ENCODE peak calls at places on chromosomes 3 and 15, in seven cellular contexts. One of them, this sample, is unnamed.

GRCh38 chr3:94234177-94234788 is 171.4 kb downstream of the NSUN3 start:
- DNase-seq in colonic mucosa: peak; percentile 21
- DNase-seq in DND-41: peak; percentile 7
- DNase-seq in left ventricle myocardium inferior: no peak
- DNase-seq in psoas muscle: no peak
- DNase-seq in H9: no peak
- DNase-seq in upper lobe of right lung: no peak
- DNase-seq in this sample: no peak

GRCh38 chr15:83978588-83978987 is 257.0 kb upstream of the GOLGA6L4 start:
- DNase-seq in upper lobe of right lung: no peak
- DNase-seq in colonic mucosa: no peak
- DNase-seq in DND-41: no peak
- DNase-seq in left ventricle myocardium inferior: no peak
- DNase-seq in H9: no peak
- DNase-seq in psoas muscle: no peak
- DNase-seq in this sample: no peak

GRCh38 chr15:49031764-49032270 is 14.4 kb downstream of the SECISBP2L start:
- DNase-seq in colonic mucosa: no peak
- DNase-seq in DND-41: no peak
- DNase-seq in upper lobe of right lung: no peak
- DNase-seq in psoas muscle: no peak
- DNase-seq in H9: no peak
- DNase-seq in left ventricle myocardium inferior: no peak
- DNase-seq in this sample: no peak

GRCh38 chr3:101081990-101082389 is 88.8 kb upstream of the ABI3BP start:
- DNase-seq in left ventricle myocardium inferior: no peak
- DNase-seq in H9: no peak
- DNase-seq in DND-41: no peak
- DNase-seq in upper lobe of right lung: no peak
- DNase-seq in colonic mucosa: no peak
- DNase-seq in psoas muscle: no peak
- DNase-seq in this sample: no peak

GRCh38 chr3:184766555-184767261 is 45.3 kb upstream of the VPS8 start:
- DNase-seq in upper lobe of right lung: no peak
- DNase-seq in colonic mucosa: no peak
- DNase-seq in DND-41: no peak
- DNase-seq in H9: peak; percentile 54
- DNase-seq in left ventricle myocardium inferior: no peak
- DNase-seq in psoas muscle: no peak
- DNase-seq in this sample: no peak

GRCh38 chr15:42107483-42107882 is 13.1 kb upstream of the PLA2G4D start:
- DNase-seq in DND-41: no peak
- DNase-seq in upper lobe of right lung: no peak
- DNase-seq in psoas muscle: no peak
- DNase-seq in H9: no peak
- DNase-seq in colonic mucosa: peak; percentile 96
- DNase-seq in left ventricle myocardium inferior: no peak
- DNase-seq in this sample: no peak

GRCh38 chr15:55823191-55823670 is 80.3 kb upstream of the PRTG start:
- DNase-seq in left ventricle myocardium inferior: no peak
- DNase-seq in H9: no peak
- DNase-seq in DND-41: no peak
- DNase-seq in psoas muscle: no peak
- DNase-seq in colonic mucosa: no peak
- DNase-seq in upper lobe of right lung: no peak
- DNase-seq in this sample: no peak

GRCh38 chr15:62594017-62594416 is 428.9 kb upstream of the C2CD4B start:
- DNase-seq in H9: no peak
- DNase-seq in DND-41: no peak
- DNase-seq in upper lobe of right lung: no peak
- DNase-seq in left ventricle myocardium inferior: no peak
- DNase-seq in psoas muscle: no peak
- DNase-seq in colonic mucosa: no peak
- DNase-seq in this sample: no peak

GRCh38 chr3:119731545-119732343 is 28.9 kb downstream of the CFAP91 start:
- DNase-seq in upper lobe of right lung: no peak
- DNase-seq in H9: no peak
- DNase-seq in psoas muscle: no peak
- DNase-seq in left ventricle myocardium inferior: no peak
- DNase-seq in DND-41: no peak
- DNase-seq in colonic mucosa: no peak
- DNase-seq in this sample: no peak

GRCh38 chr3:72474775-72475174 is 373.5 kb downstream of the SHQ1 start:
- DNase-seq in H9: no peak
- DNase-seq in DND-41: no peak
- DNase-seq in colonic mucosa: no peak
- DNase-seq in left ventricle myocardium inferior: no peak
- DNase-seq in psoas muscle: no peak
- DNase-seq in upper lobe of right lung: no peak
- DNase-seq in this sample: no peak

GRCh38 chr3:26621891-26622633 is 510 bp upstream of the LRRC3B start:
- DNase-seq in upper lobe of right lung: no peak
- DNase-seq in DND-41: no peak
- DNase-seq in H9: no peak
- DNase-seq in left ventricle myocardium inferior: no peak
- DNase-seq in colonic mucosa: no peak
- DNase-seq in psoas muscle: no peak
- DNase-seq in this sample: peak; percentile 35

GRCh38 chr15:92001307-92001706 is 147.8 kb downstream of the SLCO3A1 start:
- DNase-seq in H9: no peak
- DNase-seq in upper lobe of right lung: no peak
- DNase-seq in psoas muscle: no peak
- DNase-seq in left ventricle myocardium inferior: no peak
- DNase-seq in colonic mucosa: no peak
- DNase-seq in DND-41: no peak
- DNase-seq in this sample: no peak

GRCh38 chr3:12194209-12194608 is 35.5 kb upstream of the TIMP4 start:
- DNase-seq in H9: no peak
- DNase-seq in psoas muscle: no peak
- DNase-seq in left ventricle myocardium inferior: no peak
- DNase-seq in DND-41: no peak
- DNase-seq in upper lobe of right lung: no peak
- DNase-seq in colonic mucosa: no peak
- DNase-seq in this sample: no peak

GRCh38 chr3:194687638-194688206 is 2.0 kb downstream of the FAM43A start:
- DNase-seq in DND-41: no peak
- DNase-seq in left ventricle myocardium inferior: peak; percentile 76
- DNase-seq in upper lobe of right lung: peak; percentile 89
- DNase-seq in colonic mucosa: peak; percentile 83
- DNase-seq in H9: peak; percentile 94
- DNase-seq in psoas muscle: peak; percentile 83
- DNase-seq in this sample: peak; percentile 95

GRCh38 chr3:127655641-127656040 is 17.1 kb upstream of the ABTB1 start:
- DNase-seq in left ventricle myocardium inferior: no peak
- DNase-seq in H9: no peak
- DNase-seq in DND-41: no peak
- DNase-seq in psoas muscle: no peak
- DNase-seq in upper lobe of right lung: no peak
- DNase-seq in colonic mucosa: no peak
- DNase-seq in this sample: no peak

GRCh38 chr15:33200444-33200843 is 5.9 kb upstream of the FMN1 start:
- DNase-seq in colonic mucosa: no peak
- DNase-seq in upper lobe of right lung: no peak
- DNase-seq in DND-41: no peak
- DNase-seq in H9: no peak
- DNase-seq in psoas muscle: no peak
- DNase-seq in left ventricle myocardium inferior: no peak
- DNase-seq in this sample: no peak

GRCh38 chr15:33360876-33361275 is 50.1 kb downstream of the RYR3 start:
- DNase-seq in DND-41: no peak
- DNase-seq in upper lobe of right lung: no peak
- DNase-seq in colonic mucosa: no peak
- DNase-seq in left ventricle myocardium inferior: peak; percentile 48
- DNase-seq in psoas muscle: no peak
- DNase-seq in H9: no peak
- DNase-seq in this sample: no peak

GRCh38 chr3:170441412-170441811 is 22.7 kb downstream of the CLDN11 start:
- DNase-seq in left ventricle myocardium inferior: no peak
- DNase-seq in H9: no peak
- DNase-seq in colonic mucosa: no peak
- DNase-seq in DND-41: no peak
- DNase-seq in psoas muscle: no peak
- DNase-seq in upper lobe of right lung: no peak
- DNase-seq in this sample: no peak

GRCh38 chr3:97896547-97896946 is 74.7 kb downstream of the CRYBG3 start:
- DNase-seq in psoas muscle: no peak
- DNase-seq in H9: no peak
- DNase-seq in colonic mucosa: no peak
- DNase-seq in upper lobe of right lung: no peak
- DNase-seq in DND-41: no peak
- DNase-seq in left ventricle myocardium inferior: no peak
- DNase-seq in this sample: no peak

GRCh38 chr15:42363942-42364341 is 4.6 kb downstream of the CAPN3 start:
- DNase-seq in DND-41: no peak
- DNase-seq in colonic mucosa: no peak
- DNase-seq in left ventricle myocardium inferior: no peak
- DNase-seq in H9: no peak
- DNase-seq in upper lobe of right lung: no peak
- DNase-seq in psoas muscle: no peak
- DNase-seq in this sample: no peak

GRCh38 chr3:18729671-18730070 is 304.5 kb upstream of the SATB1 start:
- DNase-seq in DND-41: no peak
- DNase-seq in H9: no peak
- DNase-seq in left ventricle myocardium inferior: no peak
- DNase-seq in upper lobe of right lung: no peak
- DNase-seq in psoas muscle: no peak
- DNase-seq in colonic mucosa: no peak
- DNase-seq in this sample: no peak

GRCh38 chr15:44034334-44034733 is 160.7 kb downstream of the FRMD5 start:
- DNase-seq in psoas muscle: no peak
- DNase-seq in colonic mucosa: no peak
- DNase-seq in upper lobe of right lung: no peak
- DNase-seq in H9: no peak
- DNase-seq in left ventricle myocardium inferior: no peak
- DNase-seq in DND-41: no peak
- DNase-seq in this sample: no peak

DNA sequence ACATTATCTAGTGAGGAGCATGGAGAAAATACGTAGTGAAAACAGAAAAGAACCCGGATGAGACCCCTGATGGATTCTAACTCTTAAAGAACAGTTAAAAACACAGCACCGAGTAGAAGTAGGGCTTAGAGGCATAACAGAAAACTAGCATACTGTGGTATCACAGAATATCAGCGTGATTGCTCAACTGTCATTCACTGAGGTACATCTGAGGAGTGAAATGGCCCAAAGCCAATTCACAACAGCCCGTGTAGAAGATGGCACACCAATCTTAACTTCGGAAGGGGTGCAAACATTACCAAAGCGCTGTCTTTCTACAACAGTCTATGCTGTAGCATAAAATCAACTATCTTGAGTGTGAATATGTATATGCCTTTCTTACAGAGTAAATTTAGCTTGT is 1.8 kb downstream of the CLASP2 start:
- DNase-seq in DND-41: no peak
- DNase-seq in upper lobe of right lung: no peak
- DNase-seq in left ventricle myocardium inferior: no peak
- DNase-seq in colonic mucosa: no peak
- DNase-seq in H9: no peak
- DNase-seq in psoas muscle: no peak
- DNase-seq in this sample: no peak
- H3K27ac ChIP-seq in DND-41: peak overlapping the region; percentile 29
- H3K27ac ChIP-seq in upper lobe of right lung: no peak overlapping the region
- H3K27ac ChIP-seq in left ventricle myocardium inferior: no peak overlapping the region
- H3K27ac ChIP-seq in colonic mucosa: no peak overlapping the region
- H3K27ac ChIP-seq in H9: no peak overlapping the region
- H3K27ac ChIP-seq in psoas muscle: no peak overlapping the region
- H3K27ac ChIP-seq in this sample: no peak overlapping the region

GRCh38 chr3:140341213-140341612 is 336.7 kb upstream of the TRIM42 start:
- DNase-seq in H9: no peak
- DNase-seq in left ventricle myocardium inferior: no peak
- DNase-seq in colonic mucosa: peak; percentile 43
- DNase-seq in DND-41: no peak
- DNase-seq in psoas muscle: no peak
- DNase-seq in upper lobe of right lung: no peak
- DNase-seq in this sample: no peak
- TF ChIP-seq CTCF in H9: no peak
- TF ChIP-seq CTCF in left ventricle myocardium inferior: no peak
- TF ChIP-seq CTCF in colonic mucosa: no peak
- TF ChIP-seq CTCF in DND-41: no peak
- TF ChIP-seq CTCF in psoas muscle: no peak
- TF ChIP-seq CTCF in upper lobe of right lung: no peak
- TF ChIP-seq CTCF in this sample: no peak

GRCh38 chr3:65875395-65876027 is 163.2 kb downstream of the MAGI1 start:
- DNase-seq in left ventricle myocardium inferior: no peak
- DNase-seq in colonic mucosa: no peak
- DNase-seq in upper lobe of right lung: no peak
- DNase-seq in psoas muscle: no peak
- DNase-seq in H9: no peak
- DNase-seq in DND-41: no peak
- DNase-seq in this sample: no peak
- H3K4me1 ChIP-seq in left ventricle myocardium inferior: peaks cover 39% of the 10 kb centered on the region
- H3K4me1 ChIP-seq in colonic mucosa: no peaks in the 10 kb centered on the region
- H3K4me1 ChIP-seq in upper lobe of right lung: peaks cover 4% of the 10 kb centered on the region
- H3K4me1 ChIP-seq in psoas muscle: peaks cover 20% of the 10 kb centered on the region
- H3K4me1 ChIP-seq in H9: peaks cover 6% of the 10 kb centered on the region
- H3K4me1 ChIP-seq in DND-41: no peaks in the 10 kb centered on the region
- H3K4me1 ChIP-seq in this sample: no peaks in the 10 kb centered on the region

DNA sequence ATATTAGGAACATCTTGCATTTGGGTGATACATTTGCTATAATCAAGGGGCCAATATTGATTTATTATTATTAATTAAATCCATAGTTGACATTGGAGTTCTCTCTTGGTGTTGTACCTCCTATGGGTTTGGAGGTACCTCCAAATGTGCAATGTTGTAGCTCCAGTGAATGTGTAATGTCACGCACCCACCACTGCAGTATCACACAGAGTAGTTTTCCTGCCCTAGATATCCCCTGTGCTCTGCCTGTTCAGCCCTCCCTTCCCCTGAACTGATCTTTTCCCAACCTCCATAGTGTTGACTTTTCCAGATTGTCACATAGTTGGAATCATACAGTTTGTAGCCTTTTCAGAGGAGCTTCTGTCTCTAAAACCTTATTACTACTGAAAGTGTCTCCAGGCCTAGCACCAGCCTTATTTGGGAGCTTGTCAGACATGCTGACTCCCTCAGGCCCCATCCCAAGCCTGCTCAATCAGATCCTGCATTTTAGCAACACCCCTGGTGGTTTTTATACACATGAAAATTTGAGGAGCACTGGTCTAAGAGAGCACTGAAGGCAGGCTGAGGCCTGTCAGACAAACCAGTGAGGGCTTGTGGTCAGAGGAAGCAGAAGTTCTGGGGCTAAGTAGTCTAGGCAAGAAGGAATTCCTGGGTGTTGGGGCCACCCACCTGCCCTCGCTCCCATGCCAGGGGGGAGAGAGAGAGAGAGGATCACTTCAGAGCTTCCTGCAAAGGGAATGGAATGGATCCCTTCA is 73.4 kb downstream of the SLC6A11 start:
- DNase-seq in left ventricle myocardium inferior: no peak
- DNase-seq in upper lobe of right lung: no peak
- DNase-seq in H9: no peak
- DNase-seq in colonic mucosa: no peak
- DNase-seq in DND-41: no peak
- DNase-seq in psoas muscle: no peak
- DNase-seq in this sample: no peak
- H3K27ac ChIP-seq in left ventricle myocardium inferior: no peak overlapping the region
- H3K27ac ChIP-seq in upper lobe of right lung: no peak overlapping the region
- H3K27ac ChIP-seq in H9: no peak overlapping the region
- H3K27ac ChIP-seq in colonic mucosa: no peak overlapping the region
- H3K27ac ChIP-seq in DND-41: no peak overlapping the region
- H3K27ac ChIP-seq in psoas muscle: no peak overlapping the region
- H3K27ac ChIP-seq in this sample: no peak overlapping the region